ENCODE peak calls at places on chromosomes 12 and 14, in nine cellular contexts. A is NCI-H1092; E is ureter; O is Daoy; B is stimulated activated CD4-positive, alpha-beta T cell treated with anti-CD3 and anti-CD28 coated beads, Interleukin-15, amount 100 ng/mL, for 1 hour; T is mesothelial cell of epicardium; M is BJ; W is NAMALWA; D is NCI-H2029. Z is an unnamed sample.

GRCh38 chr14:102033241-102033640 is 53.6 kb downstream of the HSP90AA1 start:
- DNase-seq in A (no peak), B (no peak), W (no peak), T (no peak), D (no peak), M (no peak), E (no peak), O (no peak), Z (no peak)

GRCh38 chr14:39228509-39229221 is 5.0 kb upstream of the MIA2 start:
- DNase-seq in O (no peak), T (no peak), W (no peak), M (no peak), B (no peak), A (no peak), D (no peak), E (no peak), Z (no peak)

GRCh38 chr12:1517007-1517406 is 77.4 kb downstream of the FBXL14 start:
- DNase-seq in T (no peak), O (peak), M (peak), D (peak), E (no peak), A (no peak), B (no peak), W (peak), Z (peak)

GRCh38 chr12:130796985-130797686 is 41.9 kb downstream of the STX2 start:
- DNase-seq in B (no peak), T (no peak), E (no peak), W (no peak), D (no peak), A (no peak), O (no peak), M (no peak), Z (no peak)

GRCh38 chr14:68890173-68890931 is 88.8 kb downstream of the ACTN1 start:
- DNase-seq in T (no peak), O (no peak), M (no peak), B (no peak), E (no peak), D (no peak), A (no peak), W (no peak), Z (no peak)

GRCh38 chr12:113601656-113602263 is 130.1 kb upstream of the LHX5 start:
- DNase-seq in T (peak), E (no peak), A (no peak), M (no peak), B (no peak), D (no peak), O (peak), W (peak), Z (peak)

GRCh38 chr12:12224240-12224940 is 42.5 kb downstream of the LRP6 start:
- DNase-seq in W (no peak), T (no peak), B (no peak), E (no peak), A (no peak), D (no peak), O (no peak), M (no peak), Z (no peak)

GRCh38 chr14:72547999-72548398 is 345.9 kb downstream of the DPF3 start:
- DNase-seq in D (no peak), W (no peak), B (no peak), A (no peak), O (peak), T (no peak), M (no peak), E (no peak), Z (no peak)

GRCh38 chr14:64637735-64638473 is 66.3 kb upstream of the PLEKHG3 start:
- DNase-seq in E (no peak), M (no peak), W (no peak), D (no peak), O (no peak), T (no peak), A (no peak), B (no peak), Z (no peak)

GRCh38 chr12:103401421-103401820 is 94.3 kb downstream of the C12orf42 start:
- DNase-seq in W (no peak), T (no peak), D (no peak), A (no peak), E (no peak), B (no peak), O (peak), M (no peak), Z (peak)

GRCh38 chr12:112549031-112549430 is 130.3 kb downstream of the PTPN11 start:
- DNase-seq in D (no peak), A (no peak), W (no peak), O (no peak), M (no peak), E (no peak), B (no peak), T (no peak), Z (no peak)

GRCh38 chr14:23139874-23140273 is 20.8 kb upstream of the CEBPE start:
- DNase-seq in M (no peak), A (no peak), O (no peak), T (no peak), D (no peak), E (no peak), W (no peak), B (no peak), Z (no peak)

GRCh38 chr14:31955941-31956579 is 121.0 kb upstream of the ARHGAP5 start:
- DNase-seq in D (no peak), E (no peak), M (no peak), A (no peak), B (no peak), W (no peak), O (peak), T (no peak), Z (no peak)

GRCh38 chr14:23478109-23478698 is 8.7 kb downstream of the NGDN start:
- DNase-seq in B (peak), T (peak), A (peak), O (peak), M (no peak), E (peak), W (peak), D (peak), Z (peak)

GRCh38 chr12:40378721-40379120 is 153.9 kb downstream of the LRRK2 start:
- DNase-seq in M (no peak), O (no peak), T (no peak), W (no peak), B (no peak), E (no peak), D (no peak), A (no peak), Z (no peak)

GRCh38 chr14:53894456-53894855 is 62.2 kb downstream of the BMP4 start:
- DNase-seq in O (peak), D (no peak), W (no peak), B (no peak), A (no peak), M (peak), T (no peak), E (no peak), Z (no peak)

GRCh38 chr12:52212701-52213540 is 20.1 kb upstream of the KRT7 start:
- DNase-seq in O (no peak), D (no peak), A (no peak), B (no peak), E (no peak), T (no peak), M (no peak), W (no peak), Z (no peak)

GRCh38 chr14:40188006-40188405 is 755.8 kb upstream of the FBXO33 start:
- DNase-seq in D (no peak), T (no peak), W (no peak), B (no peak), E (no peak), M (no peak), O (peak), A (no peak), Z (no peak)

GRCh38 chr12:105876426-105876927 is 262.3 kb downstream of the NUAK1 start:
- DNase-seq in B (no peak), W (no peak), D (no peak), M (no peak), A (no peak), O (no peak), E (no peak), T (no peak), Z (no peak)

GRCh38 chr14:95320076-95320895 is 578 bp upstream of the CLMN start:
- DNase-seq in T (peak), W (peak), E (no peak), D (no peak), A (no peak), O (no peak), M (no peak), B (no peak), Z (peak)

GRCh38 chr12:62785941-62786559 is 148.9 kb downstream of the PPM1H start:
- DNase-seq in T (no peak), B (no peak), M (peak), O (peak), D (peak), A (peak), W (no peak), E (peak), Z (no peak)

GRCh38 chr12:112843272-112843671 is 51.7 kb downstream of the RPH3A start:
- DNase-seq in E (no peak), O (peak), B (no peak), A (peak), M (no peak), D (no peak), W (no peak), T (peak), Z (no peak)